ENCODE peak calls at places on chromosomes 16 and 17, in five cellular contexts. Z is tibial nerve, X is stomach, V is suprapubic skin, F is HCT116. D is an unnamed sample.
A peak's percentile ranks its signal among the peaks of the same experiment; 100 is the strongest.

GRCh38 chr16:81639931-81640680 is 139.0 kb upstream of the PLCG2 start:
- DNase-seq in Z (no peak), X (no peak), V (no peak), F (no peak), D (no peak)

GRCh38 chr16:56742030-56742984 is 12.4 kb downstream of the NUP93 start:
- DNase-seq in Z (no peak), X (no peak), V (no peak), F (peak; percentile 22), D (no peak)

GRCh38 chr16:67169642-67170167 is 633 bp upstream of the NOL3 start:
- DNase-seq in Z (no peak), X (no peak), V (no peak), F (no peak), D (no peak)

GRCh38 chr17:57999496-58000017 is 7.5 kb downstream of the SRSF1 start:
- DNase-seq in Z (no peak), X (no peak), V (no peak), F (peak; percentile 80), D (no peak)

GRCh38 chr16:72853575-72853974 is 194.4 kb downstream of the ZFHX3 start:
- DNase-seq in Z (no peak), X (no peak), V (no peak), F (no peak), D (no peak)

GRCh38 chr17:2042355-2042929 is 620 bp downstream of the OVCA2 start:
- DNase-seq in Z (no peak), X (no peak), V (no peak), F (no peak), D (no peak)

GRCh38 chr17:58121925-58122324 is 26.3 kb upstream of the OR4D1 start:
- DNase-seq in Z (no peak), X (no peak), V (no peak), F (peak; percentile 59), D (no peak)

GRCh38 chr16:12025926-12026325 is 49.4 kb downstream of the SNX29 start:
- DNase-seq in Z (no peak), X (no peak), V (no peak), F (no peak), D (no peak)

GRCh38 chr17:68427575-68427974 is 29.7 kb downstream of the WIPI1 start:
- DNase-seq in Z (no peak), X (no peak), V (no peak), F (no peak), D (peak; percentile 75)

GRCh38 chr16:30904114-30904780 is 7.8 kb downstream of the CTF1 start:
- DNase-seq in Z (no peak), X (no peak), V (no peak), F (no peak), D (no peak)

DNA sequence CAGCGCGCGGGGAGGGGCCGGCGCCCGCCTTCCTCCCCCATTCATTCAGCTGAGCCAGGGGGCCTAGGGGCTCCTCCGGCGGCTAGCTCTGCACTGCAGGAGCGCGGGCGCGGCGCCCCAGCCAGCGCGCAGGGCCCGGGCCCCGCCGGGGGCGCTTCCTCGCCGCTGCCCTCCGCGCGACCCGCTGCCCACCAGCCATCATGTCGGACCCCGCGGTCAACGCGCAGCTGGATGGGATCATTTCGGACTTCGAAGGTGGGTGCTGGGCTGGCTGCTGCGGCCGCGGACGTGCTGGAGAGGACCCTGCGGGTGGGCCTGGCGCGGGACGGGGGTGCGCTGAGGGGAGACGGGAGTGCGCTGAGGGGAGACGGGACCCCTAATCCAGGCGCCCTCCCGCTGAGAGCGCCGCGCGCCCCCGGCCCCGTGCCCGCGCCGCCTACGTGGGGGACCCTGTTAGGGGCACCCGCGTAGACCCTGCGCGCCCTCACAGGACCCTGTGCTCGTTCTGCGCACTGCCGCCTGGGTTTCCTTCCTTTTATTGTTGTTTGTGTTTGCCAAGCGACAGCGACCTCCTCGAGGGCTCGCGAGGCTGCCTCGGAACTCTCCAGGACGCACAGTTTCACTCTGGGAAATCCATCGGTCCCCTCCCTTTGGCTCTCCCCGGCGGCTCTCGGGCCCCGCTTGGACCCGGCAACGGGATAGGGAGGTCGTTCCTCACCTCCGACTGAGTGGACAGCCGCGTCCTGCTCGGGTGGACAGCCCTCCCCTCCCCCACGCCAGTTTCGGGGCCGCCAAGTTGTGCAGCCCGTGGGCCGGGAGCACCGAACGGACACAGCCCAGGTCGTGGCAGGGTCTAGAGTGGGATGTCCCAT is 232.8 kb downstream of the SEC14L1 start:
- DNase-seq in Z (no peak), X (peak; percentile 44), V (no peak), F (no peak), D (peak; percentile 93)
- TF ChIP-seq CTCF in Z (no peak), X (no peak), V (no peak), F (no peak), D (no peak)

DNA sequence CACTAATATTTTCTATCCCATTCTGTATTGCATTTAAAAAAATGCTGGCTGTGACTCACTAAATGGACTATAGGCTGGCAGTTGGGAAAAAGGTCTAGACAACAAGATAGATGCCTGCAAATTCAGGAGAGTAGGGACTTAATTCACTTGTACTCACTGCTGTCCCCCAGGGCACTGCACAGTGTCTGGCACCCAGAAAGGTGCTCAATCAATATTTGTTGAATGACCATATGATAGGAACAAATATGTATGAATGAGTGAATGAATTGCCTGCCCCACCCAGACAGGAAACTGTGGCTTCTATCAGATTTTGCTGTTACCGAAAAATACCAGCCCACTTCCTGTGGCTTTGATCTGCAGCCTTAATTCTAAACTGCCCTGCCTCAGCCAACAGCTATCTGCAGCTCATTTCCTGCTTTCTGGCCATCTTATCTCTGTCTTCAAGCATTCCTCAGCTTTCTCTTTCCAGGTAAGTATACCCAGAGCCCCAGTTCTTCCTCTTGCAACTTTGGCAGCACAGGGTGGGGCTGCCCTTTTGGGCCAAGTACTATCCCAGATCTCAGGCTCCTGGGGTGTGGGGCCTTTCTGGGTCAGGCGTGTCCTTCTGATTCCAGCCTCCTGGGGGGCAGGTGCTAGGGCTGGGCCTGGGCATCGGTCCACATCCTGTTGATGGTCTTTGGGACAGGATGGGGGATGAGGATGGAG is 15.3 kb upstream of the TNS4 start:
- DNase-seq in Z (no peak), X (no peak), V (peak; percentile 60), F (peak; percentile 62), D (peak; percentile 82)
- TF ChIP-seq POLR2A in Z (no peak), X (no peak), V (no peak), F (no peak), D (no peak)

GRCh38 chr17:50184057-50184456 is 17.4 kb downstream of the COL1A1 start:
- DNase-seq in Z (no peak), X (no peak), V (no peak), F (no peak), D (no peak)
- TF ChIP-seq CTCF in Z (no peak), X (no peak), V (peak; percentile 12), F (peak; percentile 19), D (no peak)

GRCh38 chr17:39738568-39738901 is 797 bp downstream of the GRB7 start:
- DNase-seq in Z (no peak), X (peak; percentile 70), V (no peak), F (no peak), D (peak; percentile 50)
- TF ChIP-seq POLR2A in Z (no peak), X (no peak), V (no peak), F (no peak), D (no peak)

GRCh38 chr17:79915850-79916430 is 76.7 kb upstream of the CBX4 start:
- DNase-seq in Z (no peak), X (peak; percentile 88), V (no peak), F (peak; percentile 72), D (no peak)
- TF ChIP-seq CTCF in Z (peak; percentile 9), X (peak; percentile 38), V (no peak), F (peak; percentile 68), D (no peak)

GRCh38 chr17:42536372-42537155 is 523 bp downstream of the NAGLU start:
- DNase-seq in Z (peak; percentile 76), X (peak; percentile 90), V (peak; percentile 91), F (no peak), D (peak; percentile 96)
- TF ChIP-seq POLR2A in Z (peak; percentile 33), X (no peak), V (no peak), F (no peak), D (no peak)

DNA sequence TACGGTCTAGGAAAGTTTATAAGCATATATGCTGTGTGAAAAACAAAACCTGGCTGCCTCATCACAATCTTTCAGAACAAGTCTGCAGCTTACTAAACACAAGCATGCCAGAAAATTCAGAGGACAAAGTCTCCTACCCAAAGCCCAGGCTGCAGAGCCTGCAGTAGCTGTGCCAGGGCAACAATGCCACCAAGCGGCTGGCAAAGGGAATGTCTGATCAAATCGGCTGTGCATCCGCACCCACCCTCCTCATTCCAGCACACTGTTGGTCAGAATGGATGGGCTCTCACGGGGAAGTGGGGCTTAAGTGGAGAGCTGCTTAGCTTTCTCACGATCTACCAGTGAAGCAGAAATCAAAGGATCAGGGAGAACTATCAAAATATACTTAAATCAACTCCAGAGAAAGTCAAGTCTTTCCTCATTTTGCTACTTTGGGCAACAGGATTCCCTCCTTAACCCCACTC is 73.5 kb downstream of the CYTH1 start:
- DNase-seq in Z (peak; percentile 20), X (peak; percentile 72), V (peak; percentile 85), F (peak; percentile 56), D (peak; percentile 50)
- TF ChIP-seq CTCF in Z (peak; percentile 82), X (peak; percentile 61), V (peak; percentile 81), F (peak; percentile 100), D (peak; percentile 86)

GRCh38 chr17:60599220-60599619 is 773 bp upstream of the PPM1D start:
- DNase-seq in Z (no peak), X (no peak), V (no peak), F (peak; percentile 6), D (no peak)
- TF ChIP-seq POLR2A in Z (no peak), X (no peak), V (no peak), F (no peak), D (no peak)

D was measured in lower leg skin.